ENCODE peak calls at places on chromosomes 13 and 19, in four cellular contexts. One of them, this sample, is unnamed.

GRCh38 chr13:105908581-105908980 is 626.9 kb downstream of the EFNB2 start:
- DNase-seq in GM12878: no peak
- DNase-seq in H1: no peak
- DNase-seq in K562: no peak
- DNase-seq in this sample: no peak

GRCh38 chr19:461664-462551 is 1.1 kb upstream of the SHC2 start:
- DNase-seq in GM12878: no peak
- DNase-seq in H1: peak; percentile 77
- DNase-seq in K562: peak; percentile 93
- DNase-seq in this sample: peak; percentile 77

GRCh38 chr19:16940626-16941025 is 51.8 kb downstream of the F2RL3 start:
- DNase-seq in GM12878: no peak
- DNase-seq in H1: no peak
- DNase-seq in K562: no peak
- DNase-seq in this sample: no peak

GRCh38 chr13:51643882-51644281 is 59.6 kb downstream of the WDFY2 start:
- DNase-seq in GM12878: no peak
- DNase-seq in H1: no peak
- DNase-seq in K562: no peak
- DNase-seq in this sample: no peak

GRCh38 chr13:24118576-24118975 is 41.9 kb upstream of the SPATA13 start:
- DNase-seq in GM12878: no peak
- DNase-seq in H1: no peak
- DNase-seq in K562: no peak
- DNase-seq in this sample: no peak

GRCh38 chr13:65912516-65912915 is 1317.6 kb downstream of the PCDH9 start:
- DNase-seq in GM12878: no peak
- DNase-seq in H1: no peak
- DNase-seq in K562: no peak
- DNase-seq in this sample: no peak

GRCh38 chr13:107209811-107210210 is 641.9 kb upstream of the ARGLU1 start:
- DNase-seq in GM12878: no peak
- DNase-seq in H1: no peak
- DNase-seq in K562: no peak
- DNase-seq in this sample: no peak

GRCh38 chr13:97921146-97921776 is 32.2 kb upstream of the IPO5 start:
- DNase-seq in GM12878: no peak
- DNase-seq in H1: no peak
- DNase-seq in K562: no peak
- DNase-seq in this sample: no peak

GRCh38 chr19:6687117-6687516 is 17.2 kb upstream of the TNFSF14 start:
- DNase-seq in GM12878: no peak
- DNase-seq in H1: no peak
- DNase-seq in K562: no peak
- DNase-seq in this sample: no peak

GRCh38 chr19:18832331-18833140 is 777 bp downstream of the UPF1 start:
- DNase-seq in GM12878: no peak
- DNase-seq in H1: peak; percentile 67
- DNase-seq in K562: peak; percentile 74
- DNase-seq in this sample: peak; percentile 71

GRCh38 chr13:91133941-91134772 is 213.3 kb upstream of the MIR17HG start:
- DNase-seq in GM12878: no peak
- DNase-seq in H1: no peak
- DNase-seq in K562: peak; percentile 93
- DNase-seq in this sample: peak; percentile 37

GRCh38 chr19:47430041-47430802 is 10.9 kb upstream of the MEIS3 start:
- DNase-seq in GM12878: no peak
- DNase-seq in H1: peak; percentile 78
- DNase-seq in K562: no peak
- DNase-seq in this sample: no peak

GRCh38 chr19:31214086-31214485 is 135.2 kb downstream of the TSHZ3 start:
- DNase-seq in GM12878: no peak
- DNase-seq in H1: no peak
- DNase-seq in K562: peak; percentile 17
- DNase-seq in this sample: peak; percentile 27

DNA sequence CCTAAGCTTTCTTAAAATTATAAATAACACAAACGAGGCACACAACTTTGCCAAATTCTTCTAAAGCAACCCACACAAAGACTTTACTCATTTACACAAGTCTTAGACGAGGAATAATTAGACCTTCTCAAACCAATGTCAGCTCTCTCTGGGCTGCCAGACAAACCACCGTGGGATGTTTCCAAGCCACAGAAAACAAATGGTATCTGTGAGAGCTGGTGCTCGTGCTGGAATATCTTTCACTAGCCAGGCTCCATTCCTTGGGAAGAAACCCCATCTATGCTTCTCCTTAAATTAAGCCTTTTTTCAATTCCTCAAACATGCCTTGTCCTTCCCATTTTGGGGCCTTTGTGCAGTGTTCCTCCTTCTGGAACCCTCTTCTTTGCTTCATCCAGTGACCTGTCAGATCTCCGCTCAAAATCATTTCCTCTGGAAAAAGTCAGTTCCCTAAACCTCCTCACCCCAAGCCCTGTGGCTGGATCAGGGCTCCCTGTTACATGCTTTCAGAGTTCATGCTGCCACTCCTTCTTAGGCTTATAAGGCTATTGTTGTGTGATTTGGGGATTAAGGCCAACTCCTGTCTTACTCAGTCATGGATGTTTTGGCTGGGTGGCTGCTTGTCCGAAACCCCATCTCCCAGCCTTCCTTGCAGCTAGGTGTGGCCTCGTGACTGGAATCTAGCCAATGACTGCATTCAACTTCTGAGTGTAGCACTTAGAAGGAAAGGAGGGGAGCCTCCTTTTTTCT is 64.2 kb upstream of the GTF2F2 start:
- DNase-seq in GM12878: no peak
- DNase-seq in H1: no peak
- DNase-seq in K562: peak; percentile 9
- DNase-seq in this sample: no peak
- TF ChIP-seq NRF1 in GM12878: no peak
- TF ChIP-seq NRF1 in H1: no peak
- TF ChIP-seq NRF1 in K562: no peak
- TF ChIP-seq NRF1 in this sample: no peak

GRCh38 chr19:33622505-33622808 is 704 bp downstream of the CHST8 start:
- DNase-seq in GM12878: no peak
- DNase-seq in H1: no peak
- DNase-seq in K562: no peak
- DNase-seq in this sample: peak; percentile 78
- TF ChIP-seq NRF1 in GM12878: no peak
- TF ChIP-seq NRF1 in H1: no peak
- TF ChIP-seq NRF1 in K562: no peak
- TF ChIP-seq NRF1 in this sample: no peak

GRCh38 chr19:40739871-40740703 is 10.2 kb downstream of the ACTMAP start:
- DNase-seq in GM12878: no peak
- DNase-seq in H1: no peak
- DNase-seq in K562: no peak
- DNase-seq in this sample: no peak

GRCh38 chr19:40742477-40742876 is 7.8 kb downstream of the ACTMAP start:
- DNase-seq in GM12878: no peak
- DNase-seq in H1: no peak
- DNase-seq in K562: no peak
- DNase-seq in this sample: no peak

GRCh38 chr19:40741527-40742390 is 8.5 kb downstream of the ACTMAP start:
- DNase-seq in GM12878: no peak
- DNase-seq in H1: no peak
- DNase-seq in K562: no peak
- DNase-seq in this sample: no peak

GRCh38 chr19:40739030-40739839 is 11.0 kb downstream of the ACTMAP start:
- DNase-seq in GM12878: no peak
- DNase-seq in H1: no peak
- DNase-seq in K562: no peak
- DNase-seq in this sample: no peak

DNA sequence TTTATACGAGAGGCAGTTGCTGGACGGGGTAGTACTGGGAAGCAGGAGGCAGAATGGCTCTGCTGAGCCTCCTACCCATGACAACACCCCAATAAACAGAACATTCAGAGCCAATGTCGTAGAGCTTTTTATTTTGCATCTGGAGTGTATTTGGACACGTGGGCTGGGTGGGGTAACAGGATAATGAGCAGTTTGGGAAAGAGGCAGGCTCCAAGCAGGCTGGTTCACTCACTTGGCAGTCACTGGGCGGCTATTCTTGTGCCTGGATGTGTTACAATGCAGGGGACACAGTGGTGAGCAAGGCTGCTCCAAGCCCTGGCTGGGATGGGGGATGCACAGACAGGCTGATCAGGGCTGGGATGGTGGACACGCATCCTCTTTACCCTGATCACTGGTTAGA is 9.5 kb downstream of the ACTMAP start:
- DNase-seq in GM12878: no peak
- DNase-seq in H1: no peak
- DNase-seq in K562: no peak
- DNase-seq in this sample: no peak
- TF ChIP-seq NRF1 in GM12878: no peak
- TF ChIP-seq NRF1 in H1: no peak
- TF ChIP-seq NRF1 in K562: no peak
- TF ChIP-seq NRF1 in this sample: no peak

GRCh38 chr13:99859178-99860177 is 112.1 kb downstream of the ZIC5 start:
- DNase-seq in GM12878: peak; percentile 41
- DNase-seq in H1: no peak
- DNase-seq in K562: no peak
- DNase-seq in this sample: no peak
- TF ChIP-seq NRF1 in GM12878: no peak
- TF ChIP-seq NRF1 in H1: no peak
- TF ChIP-seq NRF1 in K562: no peak
- TF ChIP-seq NRF1 in this sample: no peak

GRCh38 chr19:4052993-4053422 is 13.7 kb downstream of the ZBTB7A start:
- DNase-seq in GM12878: no peak
- DNase-seq in H1: no peak
- DNase-seq in K562: no peak
- DNase-seq in this sample: no peak
- TF ChIP-seq NRF1 in GM12878: no peak
- TF ChIP-seq NRF1 in H1: no peak
- TF ChIP-seq NRF1 in K562: no peak
- TF ChIP-seq NRF1 in this sample: no peak

GRCh38 chr19:53431399-53432087 is at the start of gene ZNF761:
- DNase-seq in GM12878: peak; percentile 75
- DNase-seq in H1: peak; percentile 100
- DNase-seq in K562: peak; percentile 97
- DNase-seq in this sample: peak; percentile 94

GRCh38 chr19:53432088-53432661 is 391 bp downstream of the ZNF761 start:
- DNase-seq in GM12878: no peak
- DNase-seq in H1: peak; percentile 56
- DNase-seq in K562: peak; percentile 40
- DNase-seq in this sample: peak; percentile 50
- TF ChIP-seq NRF1 in GM12878: no peak
- TF ChIP-seq NRF1 in H1: no peak
- TF ChIP-seq NRF1 in K562: no peak
- TF ChIP-seq NRF1 in this sample: no peak

GRCh38 chr19:4807188-4807587 is 15.7 kb downstream of the FEM1A start:
- DNase-seq in GM12878: no peak
- DNase-seq in H1: no peak
- DNase-seq in K562: no peak
- DNase-seq in this sample: no peak
- TF ChIP-seq NRF1 in GM12878: no peak
- TF ChIP-seq NRF1 in H1: no peak
- TF ChIP-seq NRF1 in K562: no peak
- TF ChIP-seq NRF1 in this sample: no peak

GRCh38 chr19:58274771-58275199 is 4.0 kb upstream of the ZNF8 start:
- DNase-seq in GM12878: no peak
- DNase-seq in H1: no peak
- DNase-seq in K562: no peak
- DNase-seq in this sample: no peak
- TF ChIP-seq NRF1 in GM12878: no peak
- TF ChIP-seq NRF1 in H1: no peak
- TF ChIP-seq NRF1 in K562: no peak
- TF ChIP-seq NRF1 in this sample: no peak

DNA sequence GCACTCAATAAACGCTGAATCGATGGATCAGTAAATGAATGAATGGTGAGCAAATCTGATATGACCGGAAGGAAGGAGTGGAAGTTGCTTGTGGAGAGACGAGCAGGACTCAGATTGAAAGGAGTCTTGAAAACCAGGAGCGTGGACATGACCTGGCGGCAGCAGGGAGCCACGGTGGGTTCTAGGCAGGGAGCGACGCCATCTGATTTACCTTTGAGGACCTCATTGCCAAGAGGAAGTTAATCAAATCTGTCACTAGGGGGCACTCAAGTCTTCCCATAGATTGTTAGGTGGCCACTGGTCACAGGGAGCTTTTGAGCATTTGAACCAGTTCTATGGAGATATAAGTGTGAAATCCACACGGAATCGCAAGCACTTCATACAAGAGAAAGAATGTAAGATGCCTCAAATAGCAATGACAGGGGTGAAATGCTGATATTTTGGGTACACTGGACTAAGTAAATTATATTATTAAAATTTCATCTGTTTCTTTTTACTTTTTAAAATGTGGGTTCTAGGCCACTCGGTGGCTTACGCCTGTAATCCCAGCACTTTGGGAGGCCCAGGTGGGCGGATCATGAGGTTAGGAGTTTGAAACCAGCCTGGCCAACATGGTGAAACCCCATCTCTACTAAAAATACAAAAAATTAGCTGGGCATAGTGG is 9.2 kb upstream of the FBN3 start:
- DNase-seq in GM12878: peak; percentile 57
- DNase-seq in H1: no peak
- DNase-seq in K562: peak; percentile 77
- DNase-seq in this sample: peak; percentile 78
- TF ChIP-seq NRF1 in GM12878: no peak
- TF ChIP-seq NRF1 in H1: no peak
- TF ChIP-seq NRF1 in K562: no peak
- TF ChIP-seq NRF1 in this sample: no peak

GRCh38 chr13:86986448-86986847 is 684.7 kb upstream of the SLITRK5 start:
- DNase-seq in GM12878: no peak
- DNase-seq in H1: no peak
- DNase-seq in K562: no peak
- DNase-seq in this sample: no peak
- TF ChIP-seq NRF1 in GM12878: no peak
- TF ChIP-seq NRF1 in H1: no peak
- TF ChIP-seq NRF1 in K562: no peak
- TF ChIP-seq NRF1 in this sample: no peak